ENCODE peak calls at places on chromosome 7, in ten cellular contexts. U is RWPE2, Y is glutamatergic neuron, K is epithelial cell of esophagus, N is ovary, F is fibroblast of lung, G is MCF 10A, C is esophagus squamous epithelium, Z is progenitor cell of endocrine pancreas, T is AG10803. W is an unnamed sample.

GRCh38 chr7:18541189-18541870 is 45.8 kb downstream of the HDAC9 start:
- DNase-seq in F (peak; percentile 63), T (peak; percentile 95), G (peak; percentile 39), N (no peak), C (no peak), U (no peak), K (no peak), Y (no peak), Z (no peak), W (no peak)

GRCh38 chr7:114645451-114645850 is 230.8 kb downstream of the FOXP2 start:
- DNase-seq in K (no peak), U (no peak), F (no peak), Z (no peak), G (no peak), T (no peak), Y (no peak), C (no peak), N (no peak), W (no peak)

GRCh38 chr7:96126382-96126781 is 195.5 kb downstream of the SLC25A13 start:
- DNase-seq in T (no peak), U (no peak), N (no peak), G (no peak), C (no peak), K (no peak), Z (no peak), Y (no peak), F (no peak), W (no peak)

GRCh38 chr7:70032673-70033072 is 434.4 kb downstream of the AUTS2 start:
- DNase-seq in Y (no peak), F (no peak), U (no peak), N (no peak), Z (no peak), G (no peak), T (no peak), C (no peak), K (no peak), W (no peak)

GRCh38 chr7:138584696-138585095 is 116.5 kb downstream of the SVOPL start:
- DNase-seq in K (no peak), F (peak; percentile 10), N (no peak), U (no peak), C (no peak), Z (no peak), T (peak; percentile 3), G (no peak), Y (no peak), W (no peak)

GRCh38 chr7:44217852-44218402 is 17.1 kb downstream of the YKT6 start:
- DNase-seq in U (peak; percentile 34), N (no peak), F (no peak), Y (peak; percentile 14), G (no peak), K (no peak), C (no peak), Z (no peak), T (no peak), W (no peak)

GRCh38 chr7:45569290-45569685 is 4.9 kb upstream of the ADCY1 start:
- DNase-seq in Z (no peak), K (no peak), C (no peak), U (no peak), F (no peak), N (no peak), G (no peak), T (no peak), Y (no peak), W (no peak)

GRCh38 chr7:1913290-1914282 is 243.5 kb downstream of the ELFN1 start:
- DNase-seq in N (no peak), Y (no peak), K (no peak), G (no peak), U (no peak), T (no peak), Z (no peak), F (no peak), C (no peak), W (no peak)

GRCh38 chr7:27185708-27186449 is 847 bp upstream of the HOXA11 start:
- DNase-seq in T (no peak), K (no peak), G (no peak), C (no peak), N (no peak), F (no peak), Y (peak; percentile 19), Z (no peak), U (peak; percentile 57), W (peak; percentile 16)

GRCh38 chr7:107632466-107632865 is 28.2 kb upstream of the SLC26A4 start:
- DNase-seq in F (no peak), G (no peak), K (no peak), U (no peak), Z (no peak), T (no peak), N (no peak), Y (no peak), C (no peak), W (no peak)

GRCh38 chr7:137886706-137887105 is 39.9 kb upstream of the DGKI start:
- DNase-seq in N (no peak), Z (no peak), G (no peak), F (peak; percentile 58), Y (no peak), C (no peak), K (no peak), T (peak; percentile 43), U (no peak), W (no peak)

GRCh38 chr7:149707448-149707886 is 65.9 kb downstream of the ZNF467 start:
- DNase-seq in U (no peak), K (peak; percentile 29), G (no peak), F (no peak), T (peak; percentile 42), Y (no peak), N (no peak), C (no peak), Z (no peak), W (no peak)

GRCh38 chr7:25454562-25455031 is 226.3 kb upstream of the NPVF start:
- DNase-seq in T (no peak), K (no peak), U (no peak), G (peak; percentile 26), F (no peak), Y (no peak), Z (no peak), N (no peak), C (no peak), W (no peak)

GRCh38 chr7:108448777-108449576 is 7.3 kb downstream of the NRCAM start:
- DNase-seq in C (no peak), F (no peak), Y (no peak), K (no peak), N (no peak), T (no peak), Z (no peak), G (no peak), U (no peak), W (no peak)

GRCh38 chr7:37488163-37488759 is 39.6 kb upstream of the ELMO1 start:
- DNase-seq in F (peak; percentile 5), G (peak; percentile 51), Y (no peak), T (no peak), Z (no peak), C (no peak), K (peak; percentile 77), U (no peak), N (no peak), W (no peak)

GRCh38 chr7:41771717-41772116 is 68.8 kb upstream of the INHBA start:
- DNase-seq in T (no peak), Z (no peak), N (no peak), Y (no peak), U (no peak), F (no peak), C (no peak), G (no peak), K (no peak), W (no peak)
- TF ChIP-seq CTCF in T (no peak), Z (no peak), N (no peak), Y (no peak), U (no peak), F (no peak), C (no peak), G (no peak), K (no peak), W (no peak)

GRCh38 chr7:14420768-14421167 is 431.3 kb upstream of the ETV1 start:
- DNase-seq in Z (no peak), Y (no peak), K (no peak), F (no peak), U (no peak), N (no peak), T (no peak), G (no peak), C (no peak), W (no peak)

GRCh38 chr7:14419554-14419953 is 430.1 kb upstream of the ETV1 start:
- DNase-seq in Y (no peak), C (no peak), G (no peak), K (no peak), N (no peak), Z (no peak), T (no peak), F (no peak), U (no peak), W (no peak)

GRCh38 chr7:14425559-14425958 is 436.1 kb upstream of the ETV1 start:
- DNase-seq in K (no peak), T (no peak), U (no peak), F (no peak), Y (no peak), Z (no peak), G (no peak), N (no peak), C (no peak), W (no peak)

GRCh38 chr7:14424675-14425074 is 435.2 kb upstream of the ETV1 start:
- DNase-seq in K (peak; percentile 11), N (no peak), F (no peak), T (no peak), G (no peak), Z (no peak), Y (no peak), U (no peak), C (no peak), W (no peak)
- TF ChIP-seq CTCF in K (peak; percentile 24), N (no peak), F (no peak), T (peak; percentile 24), G (no peak), Z (no peak), Y (no peak), U (peak; percentile 19), C (no peak), W (no peak)

DNA sequence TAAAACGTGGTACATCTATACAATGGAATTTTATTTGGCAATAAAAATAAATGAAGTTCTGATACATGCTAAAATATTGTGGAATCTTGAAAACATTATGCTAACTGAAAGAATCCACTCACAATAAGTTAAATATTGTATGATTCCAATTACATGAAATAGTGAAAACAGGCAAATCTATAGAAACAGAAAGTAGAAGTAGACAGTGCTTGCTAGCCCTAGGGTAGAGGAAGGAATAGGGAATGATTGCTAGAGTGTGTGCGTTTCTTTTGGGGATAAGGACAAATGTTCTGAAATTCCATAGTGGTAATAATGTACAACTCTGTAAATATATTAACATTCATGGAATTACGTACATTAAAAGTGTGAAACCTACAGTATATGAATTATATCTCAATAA is 57.2 kb downstream of the LRRN3 start:
- DNase-seq in F (no peak), N (no peak), G (no peak), C (no peak), Y (no peak), T (no peak), U (no peak), Z (no peak), K (no peak), W (no peak)
- TF ChIP-seq CTCF in F (no peak), N (no peak), G (no peak), C (no peak), Y (no peak), T (no peak), U (no peak), Z (no peak), K (no peak), W (no peak)

DNA sequence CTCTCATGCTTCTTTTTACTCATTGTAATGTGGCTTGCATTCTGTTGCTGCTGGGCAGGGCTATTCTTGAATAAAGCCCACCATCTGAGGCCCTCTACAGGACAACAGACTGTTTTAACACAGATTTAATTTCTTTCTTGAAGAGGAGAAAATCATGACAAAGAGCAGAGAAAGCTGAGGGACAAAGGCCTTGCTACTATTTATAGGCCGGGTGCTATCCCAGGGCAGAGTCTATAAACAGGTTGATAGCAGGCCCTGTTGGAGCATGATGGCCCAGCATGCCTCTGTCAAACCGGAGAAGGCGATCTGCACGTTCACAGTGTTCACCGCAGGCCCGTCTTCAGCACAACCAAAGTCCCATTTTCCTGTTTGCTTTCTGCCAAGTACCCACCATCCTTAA is 3.0 kb downstream of the VIPR2 start:
- DNase-seq in K (no peak), F (no peak), G (no peak), T (no peak), Z (no peak), C (no peak), N (no peak), U (no peak), Y (no peak), W (no peak)
- TF ChIP-seq CTCF in K (no peak), F (no peak), G (no peak), T (no peak), Z (peak; percentile 9), C (no peak), N (no peak), U (no peak), Y (no peak), W (no peak)